ENCODE peak calls at places on chromosomes 3 and 15, in five cellular contexts. T is HuH-7, L is HT1080, Z is GM13976, C is occipital lobe. D is an unnamed sample.

GRCh38 chr15:92645051-92645631 is 10.4 kb downstream of the FAM174B start:
- DNase-seq in T (no peak), L (no peak), Z (no peak), C (no peak), D (no peak)

GRCh38 chr3:171704002-171704401 is 106.3 kb downstream of the PLD1 start:
- DNase-seq in T (peak), L (peak), Z (no peak), C (no peak), D (no peak)

GRCh38 chr15:41417812-41418211 is 917 bp downstream of the RTF1 start:
- DNase-seq in T (no peak), L (no peak), Z (no peak), C (no peak), D (no peak)

GRCh38 chr3:172709776-172710708 is 825 bp downstream of the NCEH1 start:
- DNase-seq in T (no peak), L (peak), Z (peak), C (peak), D (peak)

GRCh38 chr3:19866751-19867347 is 67.2 kb downstream of the EFHB start:
- DNase-seq in T (peak), L (peak), Z (peak), C (peak), D (no peak)

GRCh38 chr3:53533486-53533885 is 39.1 kb downstream of the CACNA1D start:
- DNase-seq in T (no peak), L (no peak), Z (no peak), C (no peak), D (no peak)

GRCh38 chr15:80828796-80829195 is 49.6 kb downstream of the CEMIP start:
- DNase-seq in T (no peak), L (no peak), Z (no peak), C (no peak), D (no peak)

GRCh38 chr3:13303410-13303809 is 116.7 kb downstream of the NUP210 start:
- DNase-seq in T (no peak), L (no peak), Z (no peak), C (no peak), D (no peak)